ENCODE peak calls at places on chromosomes 6 and 20, in five cellular contexts. One of them, this sample, is unnamed.

GRCh38 chr6:33249732-33250625 is 21.7 kb downstream of the VPS52 start:
- DNase-seq in activated CD8-positive, alpha-beta T cell treated with anti-CD3 and anti-CD28 coated beads for 36 hours: peak; percentile 28
- DNase-seq in activated naive CD8-positive, alpha-beta T cell treated with anti-CD3 and anti-CD28 coated beads, Interleukin-2, amount 50 U/mL, for 24 hours: peak; percentile 19
- DNase-seq in foreskin keratinocyte: peak; percentile 90
- DNase-seq in SW480: no peak
- DNase-seq in this sample: no peak

GRCh38 chr20:2814587-2815051 is at the start of gene C20orf141:
- DNase-seq in activated CD8-positive, alpha-beta T cell treated with anti-CD3 and anti-CD28 coated beads for 36 hours: no peak
- DNase-seq in activated naive CD8-positive, alpha-beta T cell treated with anti-CD3 and anti-CD28 coated beads, Interleukin-2, amount 50 U/mL, for 24 hours: no peak
- DNase-seq in foreskin keratinocyte: peak; percentile 96
- DNase-seq in SW480: peak; percentile 34
- DNase-seq in this sample: peak; percentile 35

GRCh38 chr20:34246126-34246626 is 5.0 kb downstream of the ASIP start:
- DNase-seq in activated CD8-positive, alpha-beta T cell treated with anti-CD3 and anti-CD28 coated beads for 36 hours: no peak
- DNase-seq in activated naive CD8-positive, alpha-beta T cell treated with anti-CD3 and anti-CD28 coated beads, Interleukin-2, amount 50 U/mL, for 24 hours: no peak
- DNase-seq in foreskin keratinocyte: no peak
- DNase-seq in SW480: no peak
- DNase-seq in this sample: no peak

GRCh38 chr6:135358251-135358821 is 139.2 kb downstream of the AHI1 start:
- DNase-seq in activated CD8-positive, alpha-beta T cell treated with anti-CD3 and anti-CD28 coated beads for 36 hours: no peak
- DNase-seq in activated naive CD8-positive, alpha-beta T cell treated with anti-CD3 and anti-CD28 coated beads, Interleukin-2, amount 50 U/mL, for 24 hours: no peak
- DNase-seq in foreskin keratinocyte: peak; percentile 94
- DNase-seq in SW480: no peak
- DNase-seq in this sample: no peak

GRCh38 chr20:32524871-32525501 is 60.1 kb downstream of the NOL4L start:
- DNase-seq in activated CD8-positive, alpha-beta T cell treated with anti-CD3 and anti-CD28 coated beads for 36 hours: no peak
- DNase-seq in activated naive CD8-positive, alpha-beta T cell treated with anti-CD3 and anti-CD28 coated beads, Interleukin-2, amount 50 U/mL, for 24 hours: no peak
- DNase-seq in foreskin keratinocyte: no peak
- DNase-seq in SW480: no peak
- DNase-seq in this sample: no peak

GRCh38 chr6:13113956-13114593 is 214.3 kb downstream of the TBC1D7 start:
- DNase-seq in activated CD8-positive, alpha-beta T cell treated with anti-CD3 and anti-CD28 coated beads for 36 hours: no peak
- DNase-seq in activated naive CD8-positive, alpha-beta T cell treated with anti-CD3 and anti-CD28 coated beads, Interleukin-2, amount 50 U/mL, for 24 hours: no peak
- DNase-seq in foreskin keratinocyte: no peak
- DNase-seq in SW480: no peak
- DNase-seq in this sample: no peak

GRCh38 chr20:62273421-62273820 is 29.4 kb upstream of the ADRM1 start:
- DNase-seq in activated CD8-positive, alpha-beta T cell treated with anti-CD3 and anti-CD28 coated beads for 36 hours: no peak
- DNase-seq in activated naive CD8-positive, alpha-beta T cell treated with anti-CD3 and anti-CD28 coated beads, Interleukin-2, amount 50 U/mL, for 24 hours: no peak
- DNase-seq in foreskin keratinocyte: no peak
- DNase-seq in SW480: no peak
- DNase-seq in this sample: no peak

GRCh38 chr20:50848846-50849673 is 54.2 kb downstream of the BCAS4 start:
- DNase-seq in activated CD8-positive, alpha-beta T cell treated with anti-CD3 and anti-CD28 coated beads for 36 hours: no peak
- DNase-seq in activated naive CD8-positive, alpha-beta T cell treated with anti-CD3 and anti-CD28 coated beads, Interleukin-2, amount 50 U/mL, for 24 hours: no peak
- DNase-seq in foreskin keratinocyte: no peak
- DNase-seq in SW480: no peak
- DNase-seq in this sample: no peak

GRCh38 chr20:36579996-36580545 is 6.7 kb downstream of the TGIF2 start:
- DNase-seq in activated CD8-positive, alpha-beta T cell treated with anti-CD3 and anti-CD28 coated beads for 36 hours: no peak
- DNase-seq in activated naive CD8-positive, alpha-beta T cell treated with anti-CD3 and anti-CD28 coated beads, Interleukin-2, amount 50 U/mL, for 24 hours: no peak
- DNase-seq in foreskin keratinocyte: no peak
- DNase-seq in SW480: no peak
- DNase-seq in this sample: no peak

GRCh38 chr6:89562114-89562815 is 76.3 kb downstream of the LYRM2 start:
- DNase-seq in activated CD8-positive, alpha-beta T cell treated with anti-CD3 and anti-CD28 coated beads for 36 hours: no peak
- DNase-seq in activated naive CD8-positive, alpha-beta T cell treated with anti-CD3 and anti-CD28 coated beads, Interleukin-2, amount 50 U/mL, for 24 hours: no peak
- DNase-seq in foreskin keratinocyte: no peak
- DNase-seq in SW480: no peak
- DNase-seq in this sample: no peak

GRCh38 chr20:47576516-47577033 is 74.9 kb downstream of the NCOA3 start:
- DNase-seq in activated CD8-positive, alpha-beta T cell treated with anti-CD3 and anti-CD28 coated beads for 36 hours: peak; percentile 6
- DNase-seq in activated naive CD8-positive, alpha-beta T cell treated with anti-CD3 and anti-CD28 coated beads, Interleukin-2, amount 50 U/mL, for 24 hours: no peak
- DNase-seq in foreskin keratinocyte: peak; percentile 28
- DNase-seq in SW480: peak; percentile 92
- DNase-seq in this sample: peak; percentile 90

GRCh38 chr6:125102901-125103300 is 50.7 kb upstream of the TPD52L1 start:
- DNase-seq in activated CD8-positive, alpha-beta T cell treated with anti-CD3 and anti-CD28 coated beads for 36 hours: no peak
- DNase-seq in activated naive CD8-positive, alpha-beta T cell treated with anti-CD3 and anti-CD28 coated beads, Interleukin-2, amount 50 U/mL, for 24 hours: no peak
- DNase-seq in foreskin keratinocyte: peak; percentile 95
- DNase-seq in SW480: peak; percentile 31
- DNase-seq in this sample: no peak

GRCh38 chr6:163309491-163310026 is 105.0 kb upstream of the QKI start:
- DNase-seq in activated CD8-positive, alpha-beta T cell treated with anti-CD3 and anti-CD28 coated beads for 36 hours: no peak
- DNase-seq in activated naive CD8-positive, alpha-beta T cell treated with anti-CD3 and anti-CD28 coated beads, Interleukin-2, amount 50 U/mL, for 24 hours: no peak
- DNase-seq in foreskin keratinocyte: peak; percentile 79
- DNase-seq in SW480: no peak
- DNase-seq in this sample: no peak

GRCh38 chr20:61764471-61765020 is 301.1 kb downstream of the TAF4 start:
- DNase-seq in activated CD8-positive, alpha-beta T cell treated with anti-CD3 and anti-CD28 coated beads for 36 hours: no peak
- DNase-seq in activated naive CD8-positive, alpha-beta T cell treated with anti-CD3 and anti-CD28 coated beads, Interleukin-2, amount 50 U/mL, for 24 hours: no peak
- DNase-seq in foreskin keratinocyte: no peak
- DNase-seq in SW480: no peak
- DNase-seq in this sample: no peak

GRCh38 chr20:49037962-49038387 is 8.1 kb upstream of the CSE1L start:
- DNase-seq in activated CD8-positive, alpha-beta T cell treated with anti-CD3 and anti-CD28 coated beads for 36 hours: peak; percentile 44
- DNase-seq in activated naive CD8-positive, alpha-beta T cell treated with anti-CD3 and anti-CD28 coated beads, Interleukin-2, amount 50 U/mL, for 24 hours: peak; percentile 20
- DNase-seq in foreskin keratinocyte: peak; percentile 4
- DNase-seq in SW480: peak; percentile 36
- DNase-seq in this sample: no peak

GRCh38 chr6:37623666-37624065 is 74.0 kb downstream of the MDGA1 start:
- DNase-seq in activated CD8-positive, alpha-beta T cell treated with anti-CD3 and anti-CD28 coated beads for 36 hours: no peak
- DNase-seq in activated naive CD8-positive, alpha-beta T cell treated with anti-CD3 and anti-CD28 coated beads, Interleukin-2, amount 50 U/mL, for 24 hours: no peak
- DNase-seq in foreskin keratinocyte: peak; percentile 53
- DNase-seq in SW480: no peak
- DNase-seq in this sample: no peak

GRCh38 chr6:34056301-34056700 is 89.6 kb downstream of the GRM4 start:
- DNase-seq in activated CD8-positive, alpha-beta T cell treated with anti-CD3 and anti-CD28 coated beads for 36 hours: peak; percentile 41
- DNase-seq in activated naive CD8-positive, alpha-beta T cell treated with anti-CD3 and anti-CD28 coated beads, Interleukin-2, amount 50 U/mL, for 24 hours: peak; percentile 16
- DNase-seq in foreskin keratinocyte: peak; percentile 36
- DNase-seq in SW480: no peak
- DNase-seq in this sample: peak; percentile 97

GRCh38 chr6:143967861-143968498 is 40.1 kb downstream of the PLAGL1 start:
- DNase-seq in activated CD8-positive, alpha-beta T cell treated with anti-CD3 and anti-CD28 coated beads for 36 hours: no peak
- DNase-seq in activated naive CD8-positive, alpha-beta T cell treated with anti-CD3 and anti-CD28 coated beads, Interleukin-2, amount 50 U/mL, for 24 hours: no peak
- DNase-seq in foreskin keratinocyte: no peak
- DNase-seq in SW480: no peak
- DNase-seq in this sample: no peak

GRCh38 chr6:136640132-136640915 is 90.1 kb upstream of the MAP7 start:
- DNase-seq in activated CD8-positive, alpha-beta T cell treated with anti-CD3 and anti-CD28 coated beads for 36 hours: no peak
- DNase-seq in activated naive CD8-positive, alpha-beta T cell treated with anti-CD3 and anti-CD28 coated beads, Interleukin-2, amount 50 U/mL, for 24 hours: no peak
- DNase-seq in foreskin keratinocyte: peak; percentile 34
- DNase-seq in SW480: no peak
- DNase-seq in this sample: no peak

GRCh38 chr6:44454198-44454597 is 66.7 kb downstream of the CDC5L start:
- DNase-seq in activated CD8-positive, alpha-beta T cell treated with anti-CD3 and anti-CD28 coated beads for 36 hours: no peak
- DNase-seq in activated naive CD8-positive, alpha-beta T cell treated with anti-CD3 and anti-CD28 coated beads, Interleukin-2, amount 50 U/mL, for 24 hours: no peak
- DNase-seq in foreskin keratinocyte: peak; percentile 30
- DNase-seq in SW480: no peak
- DNase-seq in this sample: no peak

GRCh38 chr6:22717906-22718305 is 148.5 kb downstream of the HDGFL1 start:
- DNase-seq in activated CD8-positive, alpha-beta T cell treated with anti-CD3 and anti-CD28 coated beads for 36 hours: no peak
- DNase-seq in activated naive CD8-positive, alpha-beta T cell treated with anti-CD3 and anti-CD28 coated beads, Interleukin-2, amount 50 U/mL, for 24 hours: no peak
- DNase-seq in foreskin keratinocyte: no peak
- DNase-seq in SW480: no peak
- DNase-seq in this sample: no peak